ENCODE peak calls at places on chromosomes 3 and 15, in six cellular contexts. M is NCI-H2171 treated with DMSO at 0.1 percent for 48 hours, O is left colon, T is GM12865, P is endothelial cell, I is H9. W is an unnamed sample.

GRCh38 chr15:96230557-96231181 is 99.8 kb upstream of the NR2F2 start:
- DNase-seq in M (no peak), O (no peak), T (no peak), P (no peak), I (no peak), W (no peak)

GRCh38 chr3:150129181-150129580 is 158.5 kb upstream of the PFN2 start:
- DNase-seq in M (no peak), O (no peak), T (no peak), P (no peak), I (no peak), W (no peak)

GRCh38 chr3:100106531-100107155 is 7.7 kb downstream of the FILIP1L start:
- DNase-seq in M (peak), O (no peak), T (peak), P (no peak), I (no peak), W (no peak)

GRCh38 chr3:133595341-133595740 is 21.9 kb downstream of the CDV3 start:
- DNase-seq in M (no peak), O (no peak), T (no peak), P (no peak), I (no peak), W (no peak)

GRCh38 chr15:68489426-68489825 is 57.5 kb upstream of the ITGA11 start:
- DNase-seq in M (no peak), O (no peak), T (no peak), P (no peak), I (peak), W (no peak)

GRCh38 chr3:190424478-190425439 is 24.9 kb downstream of the TMEM207 start:
- DNase-seq in M (peak), O (no peak), T (peak), P (peak), I (peak), W (no peak)

GRCh38 chr3:143601738-143602480 is 246.4 kb downstream of the SLC9A9 start:
- DNase-seq in M (no peak), O (no peak), T (no peak), P (no peak), I (peak), W (no peak)

GRCh38 chr3:98901032-98901464 is 447 bp downstream of the DCBLD2 start:
- DNase-seq in M (peak), O (peak), T (peak), P (peak), I (peak), W (no peak)

GRCh38 chr15:81336568-81336967 is 12.6 kb upstream of the STARD5 start:
- DNase-seq in M (no peak), O (no peak), T (peak), P (no peak), I (no peak), W (no peak)

GRCh38 chr3:127172670-127173515 is 20.0 kb upstream of the PRR23E start:
- DNase-seq in M (no peak), O (no peak), T (no peak), P (no peak), I (peak), W (no peak)

GRCh38 chr3:46665763-46666470 is 27.6 kb downstream of the ALS2CL start:
- DNase-seq in M (no peak), O (no peak), T (no peak), P (no peak), I (peak), W (no peak)

GRCh38 chr15:91853501-91853967 is at the start of gene SLCO3A1:
- DNase-seq in M (peak), O (peak), T (no peak), P (peak), I (peak), W (peak)

GRCh38 chr15:60345616-60346015 is 52.2 kb downstream of the ANXA2 start:
- DNase-seq in M (no peak), O (no peak), T (no peak), P (no peak), I (no peak), W (no peak)

GRCh38 chr3:57029383-57029782 is 31.1 kb upstream of the SPATA12 start:
- DNase-seq in M (no peak), O (no peak), T (no peak), P (no peak), I (no peak), W (no peak)

GRCh38 chr3:129211772-129212171 is 28.1 kb upstream of the CNBP start:
- DNase-seq in M (peak), O (peak), T (no peak), P (no peak), I (peak), W (no peak)

GRCh38 chr3:48716508-48716981 is 476 bp downstream of the IP6K2 start:
- DNase-seq in M (peak), O (peak), T (peak), P (peak), I (no peak), W (no peak)

GRCh38 chr3:118754614-118755013 is 280.0 kb downstream of the IGSF11 start:
- DNase-seq in M (no peak), O (no peak), T (no peak), P (no peak), I (no peak), W (no peak)

GRCh38 chr15:34795267-34796081 is at the start of gene ACTC1:
- DNase-seq in M (peak), O (no peak), T (no peak), P (peak), I (peak), W (no peak)

GRCh38 chr3:150410311-150411105 is 2.4 kb downstream of the TSC22D2 start:
- DNase-seq in M (peak), O (peak), T (peak), P (peak), I (peak), W (no peak)

GRCh38 chr15:35000511-35000910 is 12.4 kb upstream of the ZNF770 start:
- DNase-seq in M (peak), O (no peak), T (no peak), P (no peak), I (no peak), W (no peak)

GRCh38 chr3:10551821-10552630 is 46.6 kb upstream of the ATP2B2 start:
- DNase-seq in M (no peak), O (no peak), T (peak), P (no peak), I (peak), W (peak)

GRCh38 chr15:29675791-29676301 is 146.4 kb downstream of the TJP1 start:
- DNase-seq in M (no peak), O (no peak), T (peak), P (no peak), I (peak), W (no peak)

GRCh38 chr15:33226559-33227181 is 32.2 kb upstream of the FMN1 start:
- DNase-seq in M (peak), O (peak), T (peak), P (no peak), I (peak), W (no peak)

GRCh38 chr3:44236485-44236908 is 5.2 kb upstream of the TOPAZ1 start:
- DNase-seq in M (no peak), O (no peak), T (no peak), P (no peak), I (no peak), W (no peak)

GRCh38 chr15:73560501-73561117 is 72.6 kb downstream of the NPTN start:
- DNase-seq in M (peak), O (no peak), T (peak), P (no peak), I (no peak), W (no peak)

GRCh38 chr15:77905301-77905920 is 172.1 kb downstream of the TBC1D2B start:
- DNase-seq in M (peak), O (no peak), T (no peak), P (no peak), I (peak), W (no peak)

GRCh38 chr3:55000546-55000945 is 72.7 kb upstream of the LRTM1 start:
- DNase-seq in M (peak), O (no peak), T (no peak), P (no peak), I (no peak), W (no peak)

GRCh38 chr3:117706731-117707130 is 997.2 kb downstream of the TUSC7 start:
- DNase-seq in M (no peak), O (no peak), T (no peak), P (no peak), I (no peak), W (no peak)

GRCh38 chr15:51144021-51144532 is 49.4 kb upstream of the TNFAIP8L3 start:
- DNase-seq in M (peak), O (no peak), T (no peak), P (no peak), I (no peak), W (no peak)

GRCh38 chr3:31196881-31197364 is 302.5 kb upstream of the GADL1 start:
- DNase-seq in M (peak), O (no peak), T (no peak), P (no peak), I (peak), W (no peak)

GRCh38 chr3:5011555-5012256 is 32.5 kb downstream of the BHLHE40 start:
- DNase-seq in M (no peak), O (no peak), T (peak), P (no peak), I (no peak), W (no peak)

GRCh38 chr3:190182418-190183043 is 61.8 kb upstream of the P3H2 start:
- DNase-seq in M (no peak), O (no peak), T (no peak), P (no peak), I (no peak), W (no peak)

GRCh38 chr15:50128266-50128665 is 9.2 kb upstream of the ATP8B4 start:
- DNase-seq in M (no peak), O (peak), T (no peak), P (no peak), I (peak), W (no peak)

GRCh38 chr3:49025005-49025792 is 3.3 kb downstream of the NDUFAF3 start:
- DNase-seq in M (no peak), O (no peak), T (peak), P (no peak), I (no peak), W (no peak)

GRCh38 chr3:25664066-25664809 is 469 bp downstream of the TOP2B start:
- DNase-seq in M (peak), O (peak), T (no peak), P (peak), I (peak), W (peak)

GRCh38 chr15:31300208-31300661 is 26.4 kb upstream of the KLF13 start:
- DNase-seq in M (no peak), O (no peak), T (no peak), P (no peak), I (no peak), W (no peak)